ENCODE peak calls at places on chromosomes 5 and 9, in four cellular contexts. B, X, Y and P are unnamed samples.

GRCh38 chr9:33042528-33042927 is 17.5 kb downstream of the DNAJA1 start:
- DNase-seq in B (no peak), X (no peak), Y (no peak), P (no peak)

GRCh38 chr5:139880416-139881144 is 85.0 kb downstream of the PSD2 start:
- DNase-seq in X (no peak), B (no peak), Y (no peak), P (no peak)

GRCh38 chr5:145718956-145719355 is 116.2 kb downstream of the PRELID2 start:
- DNase-seq in B (no peak), X (peak), Y (peak), P (no peak)

GRCh38 chr5:60178101-60178500 is 284.6 kb upstream of the PDE4D start:
- DNase-seq in X (no peak), Y (no peak), B (no peak), P (no peak)

GRCh38 chr5:100131161-100131560 is 404.0 kb upstream of the FAM174A start:
- DNase-seq in X (no peak), Y (no peak), B (no peak), P (no peak)

GRCh38 chr5:144307726-144308125 is 137.1 kb downstream of the KCTD16 start:
- DNase-seq in Y (no peak), B (no peak), X (no peak), P (no peak)

GRCh38 chr9:98590115-98590514 is 118.6 kb downstream of the GABBR2 start:
- DNase-seq in X (no peak), B (no peak), Y (no peak), P (no peak)

GRCh38 chr5:107487056-107487461 is 183.7 kb downstream of the EFNA5 start:
- DNase-seq in B (no peak), X (no peak), Y (no peak), P (no peak)

GRCh38 chr5:52818360-52818759 is 30.6 kb downstream of the ITGA1 start:
- DNase-seq in B (no peak), Y (no peak), X (no peak), P (no peak)

GRCh38 chr5:59709833-59710232 is 183.7 kb downstream of the PDE4D start:
- DNase-seq in Y (no peak), B (no peak), X (peak), P (no peak)

GRCh38 chr5:137039939-137040515 is 459.1 kb downstream of the SPOCK1 start:
- DNase-seq in X (no peak), Y (no peak), B (no peak), P (no peak)

GRCh38 chr5:158392753-158393152 is 533.8 kb upstream of the CLINT1 start:
- DNase-seq in Y (no peak), B (no peak), X (no peak), P (no peak)

GRCh38 chr9:98251554-98251953 is 3.9 kb downstream of the TBC1D2 start:
- DNase-seq in Y (no peak), X (peak), B (no peak), P (peak)

GRCh38 chr5:102910240-102911226 is 155.4 kb downstream of the PAM start:
- DNase-seq in X (peak), Y (no peak), B (no peak), P (no peak)

GRCh38 chr5:18944771-18945170 is 1043.2 kb downstream of the CDH18 start:
- DNase-seq in X (no peak), B (no peak), Y (no peak), P (no peak)